ENCODE peak calls at places on chromosomes 6 and 20, in ten cellular contexts. T is epithelial cell of esophagus; S is osteocyte; J is Right ventricle myocardium superior; N is fibroblast of the aortic adventitia; A is KG1; C is ascending aorta; R is coronary artery; B is CD4-positive, alpha-beta T cell; F is activated T-cell treated with anti-CD3 and anti-CD28 coated beads, Interleukin-2, amount 50 U/mL, for 72 hours. V is an unnamed sample.

GRCh38 chr6:74715362-74716068 is 490.3 kb downstream of the COL12A1 start:
- DNase-seq in F (no peak), S (no peak), B (no peak), R (no peak), N (peak; percentile 47), C (no peak), A (no peak), T (peak; percentile 62), J (no peak), V (no peak)

GRCh38 chr6:43579171-43579570 is 3.2 kb downstream of the POLH start:
- DNase-seq in S (no peak), C (no peak), B (no peak), N (no peak), T (peak; percentile 4), R (no peak), J (no peak), F (no peak), A (no peak), V (no peak)

GRCh38 chr6:14037402-14038277 is 79.9 kb upstream of the CD83 start:
- DNase-seq in B (no peak), T (peak; percentile 13), N (peak; percentile 75), J (no peak), C (no peak), R (no peak), S (no peak), F (no peak), A (no peak), V (no peak)

GRCh38 chr6:129186988-129187387 is 304.1 kb downstream of the LAMA2 start:
- DNase-seq in C (no peak), F (no peak), R (no peak), B (no peak), N (peak; percentile 89), T (peak; percentile 76), J (no peak), A (no peak), S (no peak), V (no peak)

GRCh38 chr20:11895832-11896484 is 21.7 kb upstream of the BTBD3 start:
- DNase-seq in C (no peak), J (no peak), B (no peak), N (no peak), A (no peak), R (no peak), T (no peak), S (no peak), F (no peak), V (no peak)

GRCh38 chr6:14286144-14286543 is 168.6 kb downstream of the CD83 start:
- DNase-seq in J (no peak), T (peak; percentile 53), B (no peak), A (no peak), C (no peak), S (no peak), F (no peak), N (peak; percentile 97), R (no peak), V (no peak)

GRCh38 chr20:59149678-59150504 is 13.7 kb upstream of the ZNF831 start:
- DNase-seq in A (peak; percentile 48), F (peak; percentile 74), C (no peak), J (peak; percentile 50), T (no peak), N (no peak), S (no peak), R (no peak), B (peak; percentile 52), V (no peak)

GRCh38 chr6:101290346-101290745 is 103.2 kb upstream of the GRIK2 start:
- DNase-seq in J (no peak), R (no peak), C (no peak), T (no peak), N (peak; percentile 18), S (no peak), A (no peak), B (no peak), F (no peak), V (no peak)

GRCh38 chr6:15663057-15663638 is 320 bp upstream of the DTNBP1 start:
- DNase-seq in S (no peak), F (no peak), N (peak; percentile 53), J (no peak), R (no peak), B (no peak), T (peak; percentile 68), A (no peak), C (no peak), V (no peak)

GRCh38 chr6:108751851-108752732 is 96.1 kb upstream of the ARMC2 start:
- DNase-seq in A (no peak), N (no peak), S (no peak), J (no peak), C (no peak), F (no peak), R (no peak), B (no peak), T (no peak), V (no peak)

GRCh38 chr6:165883851-165884640 is 221.0 kb upstream of the PDE10A start:
- DNase-seq in B (no peak), R (peak; percentile 14), J (no peak), S (no peak), T (no peak), F (no peak), N (no peak), A (no peak), C (no peak), V (no peak)

GRCh38 chr20:46099491-46100287 is 9.9 kb upstream of the NCOA5 start:
- DNase-seq in T (no peak), S (no peak), A (no peak), C (no peak), N (no peak), F (no peak), B (no peak), J (peak; percentile 46), R (no peak), V (no peak)

GRCh38 chr6:46933751-46934150 is 12.0 kb upstream of the ADGRF5 start:
- DNase-seq in J (no peak), C (no peak), N (no peak), F (no peak), R (no peak), B (no peak), A (no peak), S (no peak), T (no peak), V (no peak)

GRCh38 chr20:32443386-32443974 is 85.3 kb downstream of the ASXL1 start:
- DNase-seq in A (no peak), J (no peak), S (no peak), C (no peak), N (no peak), R (no peak), F (no peak), T (no peak), B (no peak), V (no peak)

GRCh38 chr6:170046786-170047626 is 243.9 kb downstream of the DLL1 start:
- DNase-seq in C (no peak), J (peak; percentile 16), B (no peak), T (no peak), N (no peak), R (no peak), A (no peak), S (no peak), F (no peak), V (no peak)

V was measured in cortex of kidney.